ENCODE peak calls at places on chromosome 17, in six cellular contexts. J is AG04450, M is endothelial cell of umbilical vein, I is fibroblast of mammary gland, A is nephron progenitor cell, W is left ventricle myocardium inferior. Y is an unnamed sample.

GRCh38 chr17:10681866-10682446 is 15.4 kb downstream of the SCO1 start:
- DNase-seq in J (no peak), M (no peak), I (no peak), A (no peak), W (no peak), Y (no peak)

GRCh38 chr17:81294512-81295030 is 536 bp downstream of the SLC38A10 start:
- DNase-seq in J (no peak), M (peak; percentile 20), I (peak; percentile 11), A (peak; percentile 48), W (peak; percentile 49), Y (no peak)

GRCh38 chr17:58289869-58290268 is 9.1 kb upstream of the MPO start:
- DNase-seq in J (no peak), M (no peak), I (no peak), A (no peak), W (no peak), Y (no peak)

GRCh38 chr17:27532269-27533067 is 76.2 kb downstream of the KSR1 start:
- DNase-seq in J (peak; percentile 95), M (no peak), I (peak; percentile 20), A (no peak), W (peak; percentile 28), Y (no peak)

GRCh38 chr17:78852709-78853111 is 12.1 kb upstream of the USP36 start:
- DNase-seq in J (no peak), M (no peak), I (peak; percentile 18), A (no peak), W (no peak), Y (no peak)

GRCh38 chr17:773467-774319 is 8.4 kb downstream of the GLOD4 start:
- DNase-seq in J (no peak), M (no peak), I (no peak), A (no peak), W (no peak), Y (no peak)

GRCh38 chr17:78019367-78019975 is 61.0 kb downstream of the TNRC6C start:
- DNase-seq in J (no peak), M (peak; percentile 56), I (peak; percentile 55), A (no peak), W (no peak), Y (no peak)

GRCh38 chr17:55717898-55718735 is 4.5 kb downstream of the TMEM100 start:
- DNase-seq in J (peak; percentile 48), M (peak; percentile 72), I (peak; percentile 76), A (peak; percentile 83), W (peak; percentile 75), Y (peak; percentile 79)

GRCh38 chr17:17739388-17740066 is 58.3 kb downstream of the RAI1 start:
- DNase-seq in J (no peak), M (peak; percentile 40), I (peak; percentile 72), A (no peak), W (no peak), Y (no peak)

GRCh38 chr17:60169921-60170817 is 20.4 kb downstream of the CA4 start:
- DNase-seq in J (no peak), M (peak; percentile 94), I (peak; percentile 57), A (no peak), W (peak; percentile 67), Y (no peak)

GRCh38 chr17:68792042-68792685 is 163.0 kb downstream of the ABCA8 start:
- DNase-seq in J (no peak), M (no peak), I (peak; percentile 84), A (no peak), W (no peak), Y (no peak)

GRCh38 chr17:17994271-17994670 is 21.6 kb downstream of the DRC3 start:
- DNase-seq in J (no peak), M (peak; percentile 31), I (peak; percentile 15), A (peak; percentile 43), W (peak; percentile 31), Y (peak; percentile 26)

GRCh38 chr17:52383493-52384100 is 225.1 kb upstream of the CA10 start:
- DNase-seq in J (no peak), M (peak; percentile 12), I (peak; percentile 25), A (peak; percentile 65), W (no peak), Y (peak; percentile 64)

GRCh38 chr17:11893862-11894261 is 103.4 kb downstream of the ZNF18 start:
- DNase-seq in J (no peak), M (no peak), I (no peak), A (no peak), W (no peak), Y (no peak)

GRCh38 chr17:82302991-82303943 is 14.1 kb downstream of the CD7 start:
- DNase-seq in J (no peak), M (no peak), I (no peak), A (no peak), W (no peak), Y (no peak)

GRCh38 chr17:82283208-82283749 is 9.8 kb upstream of the CSNK1D start:
- DNase-seq in J (peak; percentile 81), M (no peak), I (peak; percentile 88), A (no peak), W (no peak), Y (no peak)

GRCh38 chr17:27630607-27631408 is at the start of gene LGALS9:
- DNase-seq in J (no peak), M (peak; percentile 31), I (no peak), A (no peak), W (no peak), Y (no peak)

GRCh38 chr17:1112875-1113274 is 66.9 kb downstream of the ABR start:
- DNase-seq in J (no peak), M (no peak), I (no peak), A (no peak), W (no peak), Y (no peak)

GRCh38 chr17:75348386-75349012 is 57.0 kb downstream of the GRB2 start:
- DNase-seq in J (no peak), M (no peak), I (no peak), A (no peak), W (no peak), Y (no peak)

GRCh38 chr17:79668344-79669250 is 57.7 kb upstream of the RBFOX3 start:
- DNase-seq in J (no peak), M (no peak), I (no peak), A (no peak), W (peak; percentile 8), Y (no peak)

GRCh38 chr17:44379887-44380286 is 9.6 kb downstream of the ITGA2B start:
- DNase-seq in J (no peak), M (no peak), I (no peak), A (no peak), W (no peak), Y (no peak)

GRCh38 chr17:39625198-39625769 is 1.5 kb upstream of the PPP1R1B start:
- DNase-seq in J (no peak), M (no peak), I (peak; percentile 59), A (no peak), W (no peak), Y (no peak)

GRCh38 chr17:42255425-42255810 is 20.8 kb downstream of the STAT5B start:
- DNase-seq in J (no peak), M (no peak), I (no peak), A (no peak), W (no peak), Y (no peak)

GRCh38 chr17:18158022-18158600 is 25.5 kb upstream of the ALKBH5 start:
- DNase-seq in J (peak; percentile 45), M (peak; percentile 71), I (peak; percentile 94), A (peak; percentile 84), W (peak; percentile 93), Y (peak; percentile 31)

GRCh38 chr17:42247734-42248133 is 28.5 kb downstream of the STAT5B start:
- DNase-seq in J (peak; percentile 41), M (no peak), I (peak; percentile 82), A (no peak), W (no peak), Y (no peak)

GRCh38 chr17:57782051-57782490 is 37.0 kb upstream of the CCDC182 start:
- DNase-seq in J (no peak), M (peak; percentile 18), I (no peak), A (no peak), W (no peak), Y (no peak)

DNA sequence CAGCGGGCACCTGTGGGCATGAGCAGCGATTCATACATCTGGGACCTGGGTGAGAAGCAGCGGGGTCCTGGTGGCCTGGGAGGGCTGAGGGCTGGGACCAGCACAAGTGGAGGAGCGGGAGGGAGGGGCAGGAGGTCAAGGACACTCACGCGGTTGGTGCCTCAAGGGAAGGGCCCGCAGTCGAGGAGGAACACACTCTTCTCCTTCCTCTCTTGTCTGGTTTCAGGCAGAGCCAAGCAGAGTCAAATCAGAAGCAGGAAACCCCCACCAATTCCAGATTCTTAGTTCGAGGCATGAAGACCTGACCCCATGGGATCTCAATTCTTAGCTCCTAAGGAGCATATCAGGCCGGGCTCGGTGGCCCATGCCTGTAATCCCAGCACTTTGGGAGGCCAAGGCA is 15.7 kb downstream of the DNAI2 start:
- DNase-seq in J (no peak), M (no peak), I (no peak), A (no peak), W (no peak), Y (no peak)
- TF ChIP-seq CTCF in J (no peak), M (no peak), I (no peak), A (no peak), W (no peak), Y (no peak)

DNA sequence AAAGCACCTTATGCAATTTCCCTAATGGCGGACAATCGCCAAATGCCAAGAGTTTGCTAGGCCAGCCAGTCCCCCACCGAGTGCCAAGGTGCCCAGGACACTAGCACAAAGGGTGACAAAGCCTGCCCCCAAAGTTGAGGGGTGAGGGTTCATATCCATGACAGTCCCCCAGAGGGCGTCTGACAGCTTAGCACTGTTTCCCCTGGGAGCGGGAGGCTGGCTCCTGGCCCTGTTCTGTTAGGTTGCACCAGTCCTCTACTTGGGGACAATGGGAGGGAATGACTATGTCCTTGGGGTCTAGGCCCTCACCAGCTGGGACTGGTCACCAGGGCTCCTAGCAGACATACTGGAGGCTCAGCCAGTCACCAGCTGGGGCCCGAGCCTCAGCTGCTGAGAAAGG is 66.9 kb downstream of the MYO18A start:
- DNase-seq in J (no peak), M (no peak), I (no peak), A (no peak), W (no peak), Y (no peak)
- TF ChIP-seq CTCF in J (no peak), M (no peak), I (no peak), A (no peak), W (no peak), Y (no peak)

GRCh38 chr17:34377078-34377823 is 14.2 kb upstream of the CCL1 start:
- DNase-seq in J (no peak), M (no peak), I (no peak), A (no peak), W (no peak), Y (no peak)
- TF ChIP-seq CTCF in J (no peak), M (no peak), I (no peak), A (no peak), W (no peak), Y (no peak)

GRCh38 chr17:7213895-7214299 is 5.7 kb downstream of the DLG4 start:
- DNase-seq in J (no peak), M (peak; percentile 82), I (peak; percentile 80), A (peak; percentile 94), W (peak; percentile 52), Y (peak; percentile 96)
- TF ChIP-seq CTCF in J (peak; percentile 53), M (peak; percentile 62), I (peak; percentile 46), A (peak; percentile 81), W (peak; percentile 32), Y (peak; percentile 77)